ENCODE peak calls at places on chromosomes 4 and X, in five cellular contexts. V is nucleus accumbens; J is T follicular helper cell; K is activated CD4-positive, alpha-beta T cell treated with anti-CD3 and anti-CD28 coated beads, Interleukin-2, amount 50 U/mL, for 1 hour; Z is GM20000. W is an unnamed sample.

GRCh38 chr4:6087669-6088068 is 69.4 kb upstream of the C4orf50 start:
- DNase-seq in Z (no peak), J (no peak), K (no peak), V (peak; percentile 50), W (no peak)

GRCh38 chrX:23557070-23557469 is 110.2 kb upstream of the PRDX4 start:
- DNase-seq in Z (no peak), K (no peak), V (no peak), J (no peak), W (no peak)

GRCh38 chr4:6549890-6550620 is 24.9 kb upstream of the MAN2B2 start:
- DNase-seq in K (no peak), Z (no peak), J (no peak), V (no peak), W (no peak)

GRCh38 chr4:168755643-168756482 is 254.2 kb downstream of the CBR4 start:
- DNase-seq in K (no peak), Z (no peak), V (no peak), J (no peak), W (no peak)

GRCh38 chr4:180058731-180059215 is 2184.4 kb upstream of the TENM3 start:
- DNase-seq in K (no peak), J (no peak), Z (peak; percentile 61), V (peak; percentile 73), W (peak; percentile 72)

GRCh38 chrX:3950373-3950772 is 236.9 kb upstream of the PRKX start:
- DNase-seq in J (no peak), K (no peak), Z (no peak), V (no peak), W (no peak)

GRCh38 chr4:174702974-174703478 is 126.0 kb downstream of the GLRA3 start:
- DNase-seq in J (no peak), V (no peak), K (no peak), Z (no peak), W (no peak)

GRCh38 chr4:108342325-108342986 is 173.7 kb upstream of the LEF1 start:
- DNase-seq in V (no peak), Z (no peak), K (no peak), J (no peak), W (no peak)

GRCh38 chr4:60962286-60962685 is 237.8 kb upstream of the ADGRL3 start:
- DNase-seq in J (no peak), V (no peak), K (no peak), Z (no peak), W (no peak)

GRCh38 chr4:41141910-41142309 is 72.4 kb downstream of the APBB2 start:
- DNase-seq in K (no peak), V (no peak), Z (no peak), J (no peak), W (no peak)

GRCh38 chr4:88230953-88231835 is 53.2 kb downstream of the PPM1K start:
- DNase-seq in Z (no peak), J (no peak), K (no peak), V (no peak), W (no peak)

GRCh38 chr4:23741586-23742240 is 148.1 kb downstream of the PPARGC1A start:
- DNase-seq in K (no peak), Z (no peak), J (no peak), V (no peak), W (no peak)

GRCh38 chr4:128289523-128290158 is 2.0 kb upstream of the PGRMC2 start:
- DNase-seq in V (no peak), Z (no peak), K (no peak), J (no peak), W (no peak)

GRCh38 chr4:37803348-37803973 is 23.0 kb upstream of the PGM2 start:
- DNase-seq in V (no peak), J (no peak), K (no peak), Z (peak; percentile 53), W (no peak)

GRCh38 chr4:2941138-2942036 is 21.8 kb downstream of the NOP14 start:
- DNase-seq in J (no peak), K (no peak), V (no peak), Z (no peak), W (peak; percentile 38)